ENCODE peak calls at places on chromosomes 7 and 10, in four cellular contexts. A is HepG2, L is K562, T is GM12878. X is an unnamed sample.

GRCh38 chr7:85185355-85186082 is 1.3 kb downstream of the SEMA3D start:
- DNase-seq in A (no peak), L (no peak), T (no peak), X (no peak)

GRCh38 chr10:88456730-88457129 is 126.4 kb downstream of the RNLS start:
- DNase-seq in A (no peak), L (no peak), T (no peak), X (no peak)

GRCh38 chr10:2296179-2296578 is 558.9 kb upstream of the ADARB2 start:
- DNase-seq in A (no peak), L (no peak), T (no peak), X (no peak)

GRCh38 chr10:124279882-124280281 is 138.8 kb downstream of the OAT start:
- DNase-seq in A (no peak), L (no peak), T (no peak), X (no peak)

GRCh38 chr10:125980521-125980920 is 84.2 kb downstream of the FANK1 start:
- DNase-seq in A (no peak), L (no peak), T (no peak), X (no peak)

GRCh38 chr10:75407716-75408511 is 6.3 kb upstream of the ZNF503 start:
- DNase-seq in A (no peak), L (peak), T (no peak), X (no peak)

GRCh38 chr7:28179081-28180030 is 1.2 kb downstream of the JAZF1 start:
- DNase-seq in A (no peak), L (peak), T (no peak), X (no peak)

GRCh38 chr10:87836098-87836497 is 18.1 kb upstream of the ATAD1 start:
- DNase-seq in A (no peak), L (no peak), T (no peak), X (no peak)

GRCh38 chr10:101683226-101683625 is 11.7 kb downstream of the FBXW4 start:
- DNase-seq in A (no peak), L (no peak), T (no peak), X (no peak)

DNA sequence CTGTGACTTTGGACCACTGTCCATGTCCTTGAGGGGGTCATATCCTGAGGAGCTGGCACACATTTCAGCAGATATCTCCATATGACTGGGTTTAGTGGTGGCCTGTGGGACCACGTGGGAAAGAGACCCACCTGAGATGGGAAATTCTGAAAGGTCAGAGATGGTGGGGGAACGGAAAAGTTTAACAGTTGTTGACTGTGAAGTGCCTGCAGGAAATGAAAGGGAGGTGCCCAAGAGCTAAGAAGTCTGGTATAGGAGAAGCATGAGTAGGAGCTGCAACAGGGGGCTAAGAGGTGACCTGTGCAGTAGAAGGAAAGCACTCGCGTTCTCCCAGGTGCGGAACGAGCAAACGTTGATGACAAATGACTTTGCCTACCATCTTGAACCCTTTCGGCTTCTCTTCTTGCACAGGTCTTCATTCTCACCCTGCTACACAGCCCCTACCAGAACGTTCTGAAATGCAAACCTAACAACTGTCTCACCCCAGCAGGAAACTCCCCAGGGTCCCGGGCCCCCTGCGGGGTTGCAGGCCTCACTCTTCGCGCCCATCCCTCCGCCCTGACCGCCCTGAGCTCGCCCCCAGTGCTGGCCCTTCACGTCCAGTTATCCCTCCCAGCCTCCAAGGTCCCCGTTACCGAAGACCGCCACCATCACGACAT is 9.8 kb upstream of the FXYD4 start:
- DNase-seq in A (no peak), L (no peak), T (no peak), X (no peak)
- H3K9ac ChIP-seq in A (no peak), L (no peak), T (peak), X (no peak)

GRCh38 chr7:118330373-118330772 is 105.9 kb downstream of the ANKRD7 start:
- DNase-seq in A (no peak), L (no peak), T (no peak), X (no peak)
- TF ChIP-seq SP1 in A (no peak), L (no peak), T (no peak), X (no peak)

GRCh38 chr10:133338080-133339071 is 1.7 kb upstream of the CALY start:
- DNase-seq in A (no peak), L (no peak), T (no peak), X (no peak)
- TF ChIP-seq GABPA in A (no peak), L (no peak), T (no peak), X (no peak)

DNA sequence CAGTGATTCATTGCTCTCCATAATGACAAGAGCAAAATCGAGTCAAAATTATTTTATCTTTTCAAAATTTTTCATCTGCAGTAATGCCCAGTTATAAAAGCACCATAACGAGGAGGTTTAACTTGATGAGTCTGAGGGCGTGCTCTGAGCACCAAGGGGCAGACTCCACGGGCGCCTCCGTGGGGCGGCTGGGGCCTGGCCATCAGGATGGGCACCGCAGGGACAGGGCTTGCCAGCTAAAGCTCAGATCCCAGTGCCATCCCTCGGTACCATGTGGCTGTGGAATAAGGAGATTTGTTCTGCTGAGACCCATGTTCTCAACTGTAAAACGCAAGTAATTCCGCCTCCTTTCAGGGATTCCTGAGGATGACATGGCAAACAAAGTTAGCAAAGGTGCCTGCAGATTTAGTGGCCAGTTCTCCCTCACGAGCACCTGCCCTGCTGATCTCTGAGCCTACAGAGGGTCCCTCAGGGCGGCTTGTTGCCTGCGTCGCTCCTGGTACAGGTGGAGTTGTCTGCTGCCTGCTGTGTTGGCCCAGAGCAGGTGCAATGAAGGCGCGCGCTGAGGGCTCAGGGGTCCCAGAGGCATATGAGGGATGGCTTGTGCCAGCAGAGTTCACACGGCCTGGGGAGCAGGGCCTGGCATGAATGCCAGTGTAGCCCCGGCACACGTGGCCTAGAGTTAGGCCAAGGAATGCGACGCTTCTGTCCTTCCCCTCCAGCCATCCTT is 584.4 kb downstream of the TCERG1L start:
- DNase-seq in A (no peak), L (no peak), T (no peak), X (no peak)
- H3K9ac ChIP-seq in A (no peak), L (no peak), T (no peak), X (no peak)

DNA sequence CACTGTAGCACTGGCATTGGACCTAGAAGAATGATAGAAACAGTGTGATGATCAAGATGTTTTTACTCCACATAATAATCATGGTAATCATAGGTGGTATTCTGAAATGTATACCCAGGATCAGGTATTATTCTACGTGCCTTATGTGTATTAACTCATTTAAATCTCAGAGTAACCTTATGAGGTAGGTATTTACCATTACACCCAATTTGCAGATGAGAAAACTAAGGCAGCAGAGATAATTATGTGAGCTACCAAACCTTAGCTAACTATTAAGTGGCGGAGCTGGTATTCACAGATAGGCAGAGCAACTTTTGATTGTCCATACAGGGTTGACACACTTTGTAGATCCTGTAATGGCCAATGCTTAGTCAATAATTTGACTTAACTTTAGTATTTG is 2.5 kb downstream of the CAMK1D start:
- DNase-seq in A (no peak), L (no peak), T (no peak), X (no peak)
- TF ChIP-seq SP1 in A (no peak), L (no peak), T (no peak), X (no peak)

DNA sequence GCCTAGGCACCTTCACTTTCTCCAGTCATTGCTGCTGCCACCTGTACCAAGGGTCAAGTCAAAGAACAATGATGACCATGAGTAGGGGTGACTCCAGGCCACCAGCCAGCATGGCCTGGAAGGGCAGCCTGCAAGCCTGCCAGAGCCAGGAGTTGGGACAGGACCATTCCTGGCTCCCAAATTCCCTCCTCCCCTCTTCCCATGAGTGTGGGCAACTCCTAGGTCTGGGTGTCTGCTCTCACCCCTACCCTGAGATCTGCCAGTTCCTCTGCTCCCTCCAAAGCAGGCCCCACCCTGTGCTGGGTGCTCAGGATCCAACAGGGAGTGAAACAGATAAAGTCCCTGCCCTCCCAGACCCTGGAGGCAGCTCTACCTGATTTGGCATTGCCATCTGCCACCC is 125.8 kb upstream of the NANOS1 start:
- DNase-seq in A (no peak), L (no peak), T (no peak), X (no peak)
- TF ChIP-seq GABPA in A (no peak), L (no peak), T (no peak), X (no peak)

GRCh38 chr7:73624669-73625001 is 313 bp upstream of the MLXIPL start:
- DNase-seq in A (no peak), L (no peak), T (no peak), X (no peak)

GRCh38 chr7:73622527-73622908 is 1.8 kb downstream of the MLXIPL start:
- DNase-seq in A (no peak), L (no peak), T (no peak), X (no peak)

GRCh38 chr7:73622909-73623797 is 1.2 kb downstream of the MLXIPL start:
- DNase-seq in A (peak), L (peak), T (no peak), X (peak)

GRCh38 chr7:73625276-73625675 is 954 bp upstream of the MLXIPL start:
- DNase-seq in A (no peak), L (no peak), T (no peak), X (no peak)

DNA sequence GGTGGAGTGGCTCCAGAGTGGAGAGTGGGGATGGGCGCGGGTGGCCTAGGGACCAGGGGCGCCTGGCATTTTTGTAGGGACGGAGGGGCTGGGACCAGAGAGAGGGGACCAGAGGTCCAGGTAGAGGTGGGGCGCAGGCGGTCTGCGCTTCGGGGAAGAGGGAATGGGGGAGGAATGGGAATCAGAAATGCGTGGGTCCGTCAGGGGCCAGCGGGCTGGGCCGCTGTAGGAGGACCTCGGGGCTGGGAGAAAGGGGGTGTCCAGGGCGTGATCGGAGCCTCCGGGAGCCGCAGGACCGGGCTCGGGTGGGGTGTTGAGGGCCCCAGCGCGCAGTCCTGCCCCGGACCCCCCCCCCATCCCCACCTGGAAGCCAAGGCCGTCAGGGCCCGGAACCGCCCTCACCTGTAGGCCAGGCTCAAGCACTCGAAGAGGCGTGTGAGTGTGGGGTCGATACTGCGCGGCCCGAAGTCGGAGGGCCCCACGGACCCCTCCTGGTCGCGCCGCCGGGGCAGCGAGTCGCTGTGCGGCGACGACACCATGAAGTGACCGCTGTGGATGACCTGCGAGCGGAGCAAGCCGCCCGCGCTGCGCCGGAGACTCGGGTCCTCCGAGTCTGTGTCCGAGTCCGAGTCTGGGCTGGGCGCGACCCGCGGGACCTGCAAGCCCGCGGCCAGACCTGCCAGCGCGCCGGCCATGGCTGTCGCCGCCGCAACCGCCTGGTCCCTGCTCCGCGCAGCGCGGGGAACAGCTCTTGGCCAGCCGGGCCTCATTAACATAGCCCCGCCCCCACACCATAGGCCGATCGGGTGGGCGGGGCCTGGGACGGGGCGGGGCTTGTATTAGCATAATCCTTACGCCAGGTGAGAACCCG is at the start of gene MLXIPL:
- DNase-seq in A (peak), L (peak), T (no peak), X (peak)
- H3K9ac ChIP-seq in A (peak), L (peak), T (no peak), X (peak)

DNA sequence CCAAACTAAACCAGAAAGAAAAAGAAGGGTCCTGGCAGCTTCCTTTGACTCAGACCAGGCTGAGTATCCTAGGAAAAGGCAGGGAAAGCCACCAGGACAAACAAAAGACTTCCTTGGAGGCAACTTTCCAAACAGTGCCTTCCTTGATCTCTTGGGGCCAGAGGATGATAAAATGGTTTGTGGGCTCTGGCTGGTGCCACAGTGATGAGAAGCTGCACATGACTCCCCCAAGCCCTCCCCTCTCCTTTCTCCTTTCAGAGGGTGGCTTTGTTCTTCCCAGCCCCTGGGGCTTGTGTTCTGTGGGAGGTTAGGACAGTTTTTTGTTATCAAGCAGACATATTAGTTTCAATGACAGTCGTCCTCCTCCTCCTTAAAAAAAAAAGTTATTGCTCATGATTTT is 183.2 kb downstream of the SEM1 start:
- DNase-seq in A (no peak), L (no peak), T (no peak), X (no peak)
- TF ChIP-seq SP1 in A (no peak), L (no peak), T (no peak), X (no peak)